ENCODE peak calls at places on chromosome 10, in eight cellular contexts. K is SK-N-SH; J is DMS53; T is tibial nerve; Z is mesothelial cell of epicardium; N is stimulated activated CD8-positive, alpha-beta memory T cell treated with anti-CD3 and anti-CD28 coated beads, Interleukin-7, amount 100 ng/mL, for 24 hours; U is activated T-cell treated with anti-CD3 and anti-CD28 coated beads, Interleukin-2, amount 50 U/mL, for 72 hours; O is GM06990. C is an unnamed sample.

GRCh38 chr10:102614888-102615287 is 29.4 kb upstream of the TRIM8 start:
- DNase-seq in K (no peak), N (no peak), Z (no peak), O (no peak), T (no peak), J (no peak), U (no peak), C (no peak)

GRCh38 chr10:71970331-71970730 is 6.1 kb downstream of the CHST3 start:
- DNase-seq in Z (no peak), U (no peak), J (peak), T (peak), O (no peak), N (no peak), K (peak), C (no peak)

GRCh38 chr10:30823651-30824050 is 194.1 kb upstream of the LYZL2 start:
- DNase-seq in O (no peak), U (no peak), Z (no peak), N (no peak), J (no peak), T (no peak), K (no peak), C (no peak)

GRCh38 chr10:112176543-112176942 is 7.0 kb downstream of the GPAM start:
- DNase-seq in N (no peak), O (no peak), Z (no peak), J (no peak), K (no peak), T (no peak), U (no peak), C (no peak)

GRCh38 chr10:69512901-69513300 is 60.3 kb downstream of the NEUROG3 start:
- DNase-seq in N (no peak), O (no peak), U (no peak), T (no peak), K (no peak), Z (no peak), J (no peak), C (no peak)

GRCh38 chr10:119207713-119208552 is 562 bp downstream of the GRK5 start:
- DNase-seq in Z (no peak), K (peak), N (no peak), U (peak), J (peak), T (no peak), O (peak), C (peak)

GRCh38 chr10:103394180-103394579 is 2.1 kb downstream of the ATP5MK start:
- DNase-seq in U (no peak), N (no peak), K (no peak), O (peak), Z (no peak), J (no peak), T (no peak), C (no peak)

GRCh38 chr10:109689785-109690184 is 233.5 kb downstream of the XPNPEP1 start:
- DNase-seq in J (no peak), K (no peak), N (no peak), T (no peak), Z (no peak), O (no peak), U (no peak), C (no peak)

GRCh38 chr10:31028076-31028475 is 3.6 kb downstream of the ZNF438 start:
- DNase-seq in U (no peak), Z (no peak), N (no peak), O (no peak), K (no peak), T (no peak), J (no peak), C (no peak)

GRCh38 chr10:102615361-102615760 is 28.9 kb upstream of the TRIM8 start:
- DNase-seq in Z (no peak), U (no peak), N (no peak), T (no peak), K (peak), O (no peak), J (peak), C (no peak)

GRCh38 chr10:112536663-112537062 is 89.6 kb downstream of the VTI1A start:
- DNase-seq in N (no peak), T (no peak), K (no peak), J (no peak), U (no peak), O (no peak), Z (no peak), C (no peak)

GRCh38 chr10:132419631-132420468 is 22.9 kb downstream of the PWWP2B start:
- DNase-seq in Z (no peak), O (no peak), N (no peak), K (peak), T (no peak), U (no peak), J (peak), C (no peak)

GRCh38 chr10:5533098-5533731 is 8.5 kb downstream of the CALML3 start:
- DNase-seq in T (no peak), Z (peak), J (no peak), O (no peak), K (no peak), N (no peak), U (no peak), C (no peak)

GRCh38 chr10:131702521-131703356 is 198.1 kb upstream of the PPP2R2D start:
- DNase-seq in U (no peak), K (peak), O (no peak), T (no peak), J (no peak), Z (no peak), N (no peak), C (no peak)

GRCh38 chr10:71741671-71742070 is 22.1 kb upstream of the C10orf105 start:
- DNase-seq in U (no peak), Z (no peak), J (no peak), N (no peak), O (no peak), T (no peak), K (no peak), C (no peak)

GRCh38 chr10:47363781-47364180 is 15.6 kb downstream of the RBP3 start:
- DNase-seq in J (peak), O (no peak), Z (no peak), T (no peak), U (no peak), N (no peak), K (no peak), C (no peak)

GRCh38 chr10:124035928-124036558 is 57.4 kb downstream of the CHST15 start:
- DNase-seq in K (no peak), T (no peak), N (no peak), O (peak), J (peak), U (peak), Z (no peak), C (no peak)

GRCh38 chr10:127618797-127619196 is 69.7 kb downstream of the NPS start:
- DNase-seq in K (no peak), T (no peak), U (no peak), N (no peak), O (no peak), J (no peak), Z (no peak), C (no peak)